ENCODE peak calls at places on chromosomes 11 and 22, in nine cellular contexts. B is GM23338, Z is stomach, U is suprapubic skin, H is endothelial cell of umbilical vein, O is HepG2, D is HL-60, R is prostate gland, W is HCT116. Q is an unnamed sample.

GRCh38 chr22:29509815-29510214 is 29.8 kb downstream of the NEFH start:
- DNase-seq in B (no peak), Z (no peak), U (no peak), H (no peak), O (no peak), D (no peak), R (no peak), W (no peak), Q (no peak)

GRCh38 chr11:1486054-1486825 is at the start of gene MOB2:
- DNase-seq in B (peak), Z (peak), U (no peak), H (peak), O (no peak), D (no peak), R (no peak), W (no peak), Q (no peak)

GRCh38 chr22:39446239-39446721 is 10.5 kb upstream of the MGAT3 start:
- DNase-seq in B (peak), Z (peak), U (no peak), H (no peak), O (no peak), D (peak), R (no peak), W (no peak), Q (peak)

GRCh38 chr11:85752890-85753581 is 57.9 kb downstream of the SYTL2 start:
- DNase-seq in B (no peak), Z (peak), U (no peak), H (peak), O (no peak), D (peak), R (no peak), W (no peak), Q (no peak)

GRCh38 chr11:35047179-35047578 is 91.8 kb upstream of the CD44 start:
- DNase-seq in B (no peak), Z (no peak), U (no peak), H (no peak), O (no peak), D (peak), R (no peak), W (no peak), Q (no peak)

GRCh38 chr11:74205181-74205580 is 34.1 kb downstream of the PPME1 start:
- DNase-seq in B (no peak), Z (no peak), U (no peak), H (no peak), O (no peak), D (no peak), R (no peak), W (no peak), Q (no peak)

GRCh38 chr22:41485033-41485432 is 16.1 kb downstream of the ACO2 start:
- DNase-seq in B (no peak), Z (no peak), U (no peak), H (no peak), O (no peak), D (no peak), R (no peak), W (no peak), Q (no peak)

GRCh38 chr22:32897400-32897799 is 95.9 kb downstream of the TIMP3 start:
- DNase-seq in B (no peak), Z (no peak), U (no peak), H (no peak), O (no peak), D (no peak), R (no peak), W (no peak), Q (no peak)

GRCh38 chr22:28585324-28585723 is 94.3 kb downstream of the TTC28 start:
- DNase-seq in B (peak), Z (no peak), U (no peak), H (no peak), O (no peak), D (no peak), R (no peak), W (no peak), Q (no peak)

GRCh38 chr11:77174559-77174958 is 46.5 kb downstream of the MYO7A start:
- DNase-seq in B (no peak), Z (no peak), U (no peak), H (no peak), O (no peak), D (no peak), R (no peak), W (no peak), Q (no peak)

GRCh38 chr11:131491503-131491902 is 121.1 kb downstream of the NTM start:
- DNase-seq in B (no peak), Z (no peak), U (no peak), H (no peak), O (no peak), D (no peak), R (no peak), W (no peak), Q (no peak)

GRCh38 chr11:69962152-69962551 is 116.0 kb upstream of the ANO1 start:
- DNase-seq in B (peak), Z (peak), U (no peak), H (peak), O (no peak), D (no peak), R (no peak), W (peak), Q (no peak)

GRCh38 chr11:95908826-95909225 is 15.1 kb downstream of the MTMR2 start:
- DNase-seq in B (no peak), Z (no peak), U (no peak), H (peak), O (no peak), D (no peak), R (no peak), W (no peak), Q (no peak)

GRCh38 chr22:23315341-23315917 is 135.1 kb downstream of the BCR start:
- DNase-seq in B (peak), Z (peak), U (no peak), H (peak), O (peak), D (peak), R (peak), W (peak), Q (peak)

GRCh38 chr22:48440176-48440575 is 1387.5 kb downstream of the BRD1 start:
- DNase-seq in B (no peak), Z (no peak), U (no peak), H (no peak), O (no peak), D (no peak), R (no peak), W (no peak), Q (no peak)

DNA sequence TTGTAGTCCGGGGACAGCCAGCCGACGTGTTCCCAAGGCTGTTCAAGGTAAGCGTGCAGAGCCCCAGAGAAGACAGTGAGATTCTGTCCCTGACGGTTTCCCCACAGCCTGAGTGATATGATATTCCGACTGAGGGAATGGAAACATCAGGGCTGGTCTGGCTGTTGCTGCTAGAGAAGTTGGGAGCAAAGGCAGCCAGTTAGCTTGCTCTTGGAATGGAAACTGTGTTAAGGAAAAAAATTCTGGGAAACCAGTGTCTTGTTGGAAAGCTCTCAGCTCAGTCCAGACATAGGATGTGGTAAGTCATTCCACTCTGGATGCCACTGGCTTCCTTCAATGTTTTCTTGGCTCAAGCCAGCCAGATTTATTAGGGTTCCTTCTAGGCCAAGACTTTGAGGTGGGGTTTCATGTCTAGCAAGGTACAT is 8.8 kb downstream of the CRY2 start:
- DNase-seq in B (no peak), Z (no peak), U (no peak), H (no peak), O (no peak), D (no peak), R (no peak), W (no peak), Q (no peak)
- TF ChIP-seq POLR2AphosphoS5 in B (no peak), Z (no peak), U (peak), H (no peak), O (no peak), D (no peak), R (no peak), W (no peak), Q (no peak)

GRCh38 chr11:65354265-65355012 is at the start of gene TIGD3:
- DNase-seq in B (peak), Z (peak), U (peak), H (peak), O (peak), D (peak), R (peak), W (peak), Q (peak)
- TF ChIP-seq POLR2AphosphoS5 in B (peak), Z (no peak), U (no peak), H (peak), O (peak), D (no peak), R (peak), W (peak), Q (no peak)

DNA sequence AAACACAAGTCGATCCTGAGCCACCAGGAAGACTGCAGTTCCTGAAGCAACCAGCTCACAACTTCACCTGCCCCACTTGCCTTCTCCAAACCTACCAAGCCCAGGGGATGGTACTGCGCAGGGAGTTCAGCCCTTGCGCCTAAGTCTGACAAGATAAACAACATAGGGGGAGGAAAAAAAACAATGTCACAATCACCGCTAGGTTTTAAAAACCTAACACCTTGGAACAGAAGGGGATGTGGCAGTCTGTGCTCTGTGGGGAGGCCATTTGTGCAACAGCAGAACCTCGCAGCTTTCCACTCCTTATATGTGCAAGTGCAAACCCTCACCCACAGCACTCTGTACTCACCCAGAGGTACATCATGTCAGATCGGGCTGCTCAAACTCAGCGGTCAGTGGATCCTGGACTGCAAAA is 134.2 kb downstream of the RBFOX2 start:
- DNase-seq in B (no peak), Z (no peak), U (no peak), H (no peak), O (no peak), D (no peak), R (no peak), W (no peak), Q (no peak)
- TF ChIP-seq POLR2AphosphoS5 in B (no peak), Z (no peak), U (no peak), H (no peak), O (no peak), D (no peak), R (no peak), W (no peak), Q (no peak)

GRCh38 chr11:17921620-17922473 is 91.0 kb downstream of the SERGEF start:
- DNase-seq in B (no peak), Z (no peak), U (no peak), H (no peak), O (no peak), D (peak), R (no peak), W (no peak), Q (no peak)
- TF ChIP-seq POLR2AphosphoS5 in B (no peak), Z (no peak), U (no peak), H (no peak), O (no peak), D (no peak), R (no peak), W (no peak), Q (no peak)

GRCh38 chr22:20112623-20113511 is 3.0 kb upstream of the RANBP1 start:
- DNase-seq in B (no peak), Z (no peak), U (no peak), H (no peak), O (no peak), D (no peak), R (no peak), W (no peak), Q (no peak)
- TF ChIP-seq POLR2AphosphoS5 in B (no peak), Z (no peak), U (no peak), H (peak), O (no peak), D (no peak), R (no peak), W (no peak), Q (no peak)

GRCh38 chr22:37804886-37805857 is 2.6 kb upstream of the GCAT start:
- DNase-seq in B (peak), Z (peak), U (peak), H (peak), O (peak), D (peak), R (peak), W (peak), Q (no peak)
- TF ChIP-seq POLR2AphosphoS5 in B (peak), Z (peak), U (peak), H (peak), O (peak), D (no peak), R (peak), W (peak), Q (no peak)

DNA sequence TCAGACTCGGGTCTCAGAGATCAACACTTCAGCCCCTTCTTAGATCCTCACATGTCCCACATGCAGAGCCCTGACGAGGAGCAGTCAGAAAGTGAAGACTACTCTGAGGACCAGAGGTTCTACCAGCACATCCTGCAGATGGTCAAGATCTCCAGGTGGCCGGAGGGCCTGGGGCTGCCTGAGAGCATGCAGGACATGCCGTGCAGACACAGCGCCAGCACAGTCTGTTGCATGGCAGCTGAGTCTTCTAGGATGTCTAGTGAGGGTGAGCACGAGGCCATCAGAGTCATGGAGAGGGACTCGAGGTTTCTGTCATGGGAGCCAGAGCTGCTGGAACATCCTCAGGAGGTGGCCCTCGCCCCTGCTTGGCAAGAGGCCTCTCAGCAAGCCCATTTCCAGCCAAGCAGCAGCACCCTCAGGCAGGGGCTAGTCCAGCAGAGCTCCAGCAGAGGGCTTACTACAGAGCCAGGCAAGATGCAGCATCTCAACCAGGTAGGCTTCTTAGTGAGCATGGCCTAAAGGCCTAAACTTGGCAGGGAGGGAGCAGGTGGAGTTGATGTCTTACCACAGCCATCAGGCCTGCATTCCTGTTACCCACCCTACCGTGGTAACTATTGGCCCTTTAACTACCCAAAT is 28.6 kb downstream of the CEP164 start:
- DNase-seq in B (no peak), Z (no peak), U (no peak), H (no peak), O (no peak), D (no peak), R (no peak), W (no peak), Q (no peak)
- TF ChIP-seq POLR2AphosphoS5 in B (no peak), Z (no peak), U (no peak), H (no peak), O (no peak), D (no peak), R (no peak), W (no peak), Q (no peak)

GRCh38 chr11:64778223-64778472 is 194 bp downstream of the SF1 start:
- DNase-seq in B (no peak), Z (no peak), U (no peak), H (no peak), O (no peak), D (no peak), R (no peak), W (no peak), Q (no peak)
- TF ChIP-seq POLR2AphosphoS5 in B (no peak), Z (no peak), U (no peak), H (peak), O (no peak), D (no peak), R (no peak), W (no peak), Q (no peak)